ENCODE peak calls at places on chromosomes 12 and 14, in six cellular contexts. S is ovary, I is HepG2, O is transverse colon, J is A549, E is SK-N-SH. K is an unnamed sample.

GRCh38 chr14:53151523-53151866 is 1.6 kb downstream of the DDHD1 start:
- DNase-seq in I (no peak), S (no peak), E (no peak), J (no peak), O (no peak), K (no peak)

GRCh38 chr12:28963554-28963953 is 185.5 kb upstream of the FAR2 start:
- DNase-seq in E (no peak), O (no peak), I (no peak), S (no peak), J (peak; percentile 34), K (no peak)

GRCh38 chr14:100532916-100533630 is 54.1 kb downstream of the BEGAIN start:
- DNase-seq in J (no peak), S (peak; percentile 83), I (no peak), O (no peak), E (peak; percentile 46), K (peak; percentile 24)

GRCh38 chr14:93759781-93760307 is 28.4 kb downstream of the PRIMA1 start:
- DNase-seq in S (peak; percentile 65), J (no peak), E (peak; percentile 61), I (no peak), O (peak; percentile 32), K (no peak)

GRCh38 chr12:19209636-19210035 is 80.1 kb downstream of the PLEKHA5 start:
- DNase-seq in J (no peak), I (no peak), O (no peak), S (no peak), E (no peak), K (no peak)

GRCh38 chr12:119877639-119877948 is 474 bp upstream of the CIT start:
- DNase-seq in O (no peak), I (no peak), E (no peak), J (no peak), S (no peak), K (no peak)

GRCh38 chr14:30748343-30748742 is 126.0 kb upstream of the COCH start:
- DNase-seq in O (no peak), J (no peak), S (no peak), E (no peak), I (no peak), K (no peak)

GRCh38 chr12:28367326-28367725 is 177.1 kb downstream of the CCDC91 start:
- DNase-seq in E (no peak), S (no peak), O (no peak), J (no peak), I (no peak), K (no peak)

GRCh38 chr12:47033081-47033480 is 46.3 kb upstream of the PCED1B start:
- DNase-seq in O (peak; percentile 20), J (peak; percentile 77), E (no peak), I (no peak), S (peak; percentile 47), K (no peak)

GRCh38 chr14:78164226-78164853 is 5.8 kb upstream of the NRXN3 start:
- DNase-seq in J (peak; percentile 48), O (peak; percentile 31), I (peak; percentile 15), E (peak; percentile 61), S (no peak), K (peak; percentile 47)

GRCh38 chr14:52998376-52999010 is 47.6 kb upstream of the FERMT2 start:
- DNase-seq in O (no peak), I (peak; percentile 30), S (no peak), J (no peak), E (no peak), K (no peak)

GRCh38 chr12:124208469-124208868 is 86.4 kb upstream of the RFLNA start:
- DNase-seq in O (no peak), S (no peak), J (no peak), I (no peak), E (no peak), K (no peak)

GRCh38 chr14:54564071-54564798 is 2.7 kb upstream of the SAMD4A start:
- DNase-seq in O (no peak), I (peak; percentile 36), S (no peak), E (peak; percentile 33), J (peak; percentile 64), K (no peak)

GRCh38 chr12:100554608-100555077 is 18.8 kb upstream of the GAS2L3 start:
- DNase-seq in S (no peak), E (peak; percentile 77), O (no peak), I (peak; percentile 88), J (peak; percentile 89), K (no peak)

GRCh38 chr12:21828111-21828775 is 53.7 kb upstream of the KCNJ8 start:
- DNase-seq in I (no peak), S (no peak), O (no peak), E (no peak), J (no peak), K (no peak)

GRCh38 chr12:4939418-4940023 is 29.8 kb downstream of the KCNA1 start:
- DNase-seq in O (no peak), J (no peak), E (no peak), I (no peak), S (no peak), K (no peak)

GRCh38 chr14:63544641-63545234 is 1.6 kb upstream of the PPP2R5E start:
- DNase-seq in S (no peak), J (peak; percentile 38), E (peak; percentile 63), I (no peak), O (no peak), K (no peak)

GRCh38 chr12:4143909-4144308 is 129.7 kb upstream of the CCND2 start:
- DNase-seq in I (peak; percentile 20), J (peak; percentile 43), E (no peak), O (no peak), S (no peak), K (no peak)

GRCh38 chr12:107775093-107775721 is 703 bp downstream of the ASCL4 start:
- DNase-seq in J (no peak), E (peak; percentile 85), O (no peak), S (no peak), I (no peak), K (peak; percentile 37)

GRCh38 chr12:113278631-113279030 is 56.3 kb downstream of the SLC8B1 start:
- DNase-seq in J (no peak), E (no peak), I (no peak), S (peak; percentile 18), O (no peak), K (no peak)

GRCh38 chr12:106766393-106766826 is 8.1 kb upstream of the RIC8B start:
- DNase-seq in O (no peak), S (peak; percentile 89), I (no peak), J (no peak), E (no peak), K (peak; percentile 57)

GRCh38 chr12:26359576-26359975 is 164.2 kb downstream of the SSPN start:
- DNase-seq in S (no peak), J (no peak), I (no peak), O (no peak), E (no peak), K (no peak)

GRCh38 chr14:98599082-98599481 is 672.9 kb downstream of the BCL11B start:
- DNase-seq in J (no peak), I (no peak), S (no peak), E (no peak), O (no peak), K (no peak)

GRCh38 chr12:92621312-92621711 is 81.5 kb upstream of the PLEKHG7 start:
- DNase-seq in E (no peak), O (no peak), J (no peak), S (no peak), I (no peak), K (no peak)

DNA sequence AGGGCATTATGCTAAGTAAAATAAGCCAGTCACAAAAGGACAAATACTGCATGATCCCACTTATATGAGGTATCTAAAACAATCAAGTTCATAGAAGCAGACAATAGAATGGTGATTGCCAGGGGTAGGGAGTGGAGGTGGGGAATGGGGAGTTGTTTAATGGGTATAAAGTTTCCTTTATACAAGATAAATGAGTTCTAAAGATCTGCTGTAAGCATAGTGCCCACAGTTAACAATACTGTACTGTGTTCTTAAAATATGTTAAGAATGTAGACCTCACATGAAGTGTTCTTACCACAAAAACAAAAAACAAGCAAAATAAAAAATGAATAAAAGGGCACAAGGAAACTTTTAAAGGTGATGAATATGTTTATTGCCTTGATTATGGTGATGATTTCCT is 211.7 kb downstream of the MSRB3 start:
- DNase-seq in E (no peak), J (no peak), S (no peak), I (no peak), O (no peak), K (no peak)
- TF ChIP-seq EP300 in E (no peak), J (no peak), S (no peak), I (no peak), O (no peak), K (no peak)

DNA sequence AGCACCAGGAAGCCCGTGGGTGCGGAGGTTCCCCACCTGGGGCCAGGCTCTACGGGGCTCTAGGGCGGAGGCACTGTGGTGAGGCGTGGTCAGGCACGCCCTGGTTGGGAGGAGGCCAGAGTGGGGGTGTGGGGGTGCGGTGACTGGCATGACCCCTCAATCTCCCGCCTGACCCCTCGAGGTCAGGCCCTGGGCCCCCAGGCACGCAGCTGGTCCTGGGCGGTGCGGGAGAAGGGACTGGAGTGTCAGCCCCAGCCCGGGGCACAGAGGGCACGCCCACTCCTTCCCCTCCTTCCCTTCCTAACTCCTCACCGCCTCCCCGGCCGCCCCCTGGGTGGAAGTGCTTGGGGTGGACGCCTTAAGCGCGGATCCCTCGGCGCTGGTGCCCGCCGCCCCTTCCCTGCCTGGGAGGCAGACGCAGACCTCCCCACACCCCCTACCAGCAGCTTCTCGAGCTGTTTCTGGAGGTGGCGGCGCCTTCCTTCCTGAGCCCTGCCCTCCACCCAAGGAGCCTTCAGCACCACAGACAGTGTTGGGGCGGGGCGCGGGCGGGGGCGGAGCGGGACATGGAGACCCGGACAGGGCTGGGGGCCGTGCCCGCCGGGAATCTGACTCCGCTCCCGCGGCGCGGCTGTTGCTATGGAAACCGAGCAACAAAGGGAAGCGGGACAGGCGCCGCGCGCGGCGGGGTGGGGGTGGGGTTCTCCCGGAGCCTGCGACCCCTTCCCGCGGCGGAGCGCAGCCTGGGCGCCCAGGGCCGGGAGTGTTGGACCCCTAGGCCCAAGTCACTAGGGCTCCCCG is 744 bp upstream of the CRIP2 start:
- DNase-seq in E (peak; percentile 85), S (peak; percentile 90), I (peak; percentile 77), O (peak; percentile 75), J (peak; percentile 92), K (peak; percentile 85)
- TF ChIP-seq EP300 in E (no peak), S (no peak), I (no peak), O (no peak), J (no peak), K (no peak)

GRCh38 chr14:68139466-68140110 is 320.0 kb downstream of the RAD51B start:
- DNase-seq in S (no peak), E (no peak), I (no peak), J (no peak), O (no peak), K (no peak)

GRCh38 chr14:68135566-68135965 is 316.0 kb downstream of the RAD51B start:
- DNase-seq in E (no peak), J (no peak), O (no peak), S (no peak), I (no peak), K (no peak)

GRCh38 chr14:68140801-68141200 is 321.2 kb downstream of the RAD51B start:
- DNase-seq in J (peak; percentile 83), S (no peak), O (no peak), I (no peak), E (no peak), K (no peak)

GRCh38 chr14:68140111-68140741 is 320.6 kb downstream of the RAD51B start:
- DNase-seq in O (peak; percentile 59), S (no peak), E (no peak), I (peak; percentile 64), J (peak; percentile 99), K (peak; percentile 38)

GRCh38 chr14:68137704-68138619 is 318.4 kb downstream of the RAD51B start:
- DNase-seq in I (peak; percentile 77), O (peak; percentile 36), S (no peak), J (peak; percentile 98), E (peak; percentile 5), K (peak; percentile 32)
- TF ChIP-seq EP300 in I (no peak), O (no peak), S (no peak), J (peak; percentile 41), E (no peak), K (no peak)

GRCh38 chr14:22791302-22791701 is 23.9 kb downstream of the SLC7A7 start:
- DNase-seq in O (no peak), S (no peak), J (no peak), E (no peak), I (no peak), K (no peak)
- TF ChIP-seq EP300 in O (no peak), S (no peak), J (no peak), E (no peak), I (no peak), K (no peak)

K was measured in stomach.